ENCODE peak calls at places on chromosomes 7 and 10, in four cellular contexts. B is tibial nerve, I is dorsolateral prefrontal cortex, C is cardiac muscle cell. K is an unnamed sample. For H3K27me3, the result is how much of the 10 kb centered on the place peaks cover.

GRCh38 chr7:106957766-106958165 is 86.7 kb upstream of the PRKAR2B start:
- DNase-seq in B (no peak), I (no peak), C (no peak), K (no peak)

GRCh38 chr10:64036996-64037666 is 515.9 kb downstream of the REEP3 start:
- DNase-seq in B (no peak), I (peak), C (no peak), K (no peak)

GRCh38 chr7:156576216-156577063 is 64.1 kb upstream of the RNF32 start:
- DNase-seq in B (no peak), I (no peak), C (no peak), K (no peak)

GRCh38 chr10:119725550-119726290 is at the start of gene INPP5F:
- DNase-seq in B (peak), I (peak), C (peak), K (peak)

GRCh38 chr10:26557641-26558014 is 119.5 kb downstream of the APBB1IP start:
- DNase-seq in B (no peak), I (no peak), C (peak), K (no peak)

GRCh38 chr7:55019691-55020480 is 1.1 kb downstream of the EGFR start:
- DNase-seq in B (no peak), I (no peak), C (no peak), K (no peak)

GRCh38 chr10:69087600-69088470 is at the start of gene SRGN:
- DNase-seq in B (peak), I (no peak), C (peak), K (peak)

GRCh38 chr10:110863361-110863760 is 8.4 kb upstream of the PDCD4 start:
- DNase-seq in B (no peak), I (no peak), C (no peak), K (no peak)

GRCh38 chr7:7968544-7969305 is at the start of gene GLCCI1:
- DNase-seq in B (peak), I (peak), C (peak), K (peak)

GRCh38 chr10:83078160-83078559 is 1061.1 kb upstream of the GHITM start:
- DNase-seq in B (no peak), I (no peak), C (peak), K (no peak)

GRCh38 chr10:16732376-16732775 is 84.8 kb downstream of the RSU1 start:
- DNase-seq in B (no peak), I (no peak), C (no peak), K (no peak)

GRCh38 chr7:129017933-129018538 is 36.9 kb downstream of the TNPO3 start:
- DNase-seq in B (no peak), I (no peak), C (no peak), K (no peak)

GRCh38 chr7:27576360-27576944 is 86.2 kb downstream of the HIBADH start:
- DNase-seq in B (no peak), I (no peak), C (peak), K (no peak)

GRCh38 chr10:124703778-124704427 is 40.3 kb downstream of the FAM53B start:
- DNase-seq in B (peak), I (peak), C (peak), K (no peak)

GRCh38 chr7:53315986-53316385 is 280.6 kb downstream of the POM121L12 start:
- DNase-seq in B (no peak), I (peak), C (no peak), K (no peak)

GRCh38 chr7:30800785-30801252 is 29.6 kb downstream of the MINDY4 start:
- DNase-seq in B (no peak), I (peak), C (peak), K (no peak)

GRCh38 chr7:131505636-131506557 is 50.5 kb downstream of the PODXL start:
- DNase-seq in B (no peak), I (no peak), C (no peak), K (no peak)

GRCh38 chr10:70115948-70116682 is 16.5 kb downstream of the AIFM2 start:
- DNase-seq in B (no peak), I (peak), C (peak), K (peak)

GRCh38 chr7:95840953-95841950 is 68.9 kb downstream of the DYNC1I1 start:
- DNase-seq in B (no peak), I (no peak), C (no peak), K (no peak)

DNA sequence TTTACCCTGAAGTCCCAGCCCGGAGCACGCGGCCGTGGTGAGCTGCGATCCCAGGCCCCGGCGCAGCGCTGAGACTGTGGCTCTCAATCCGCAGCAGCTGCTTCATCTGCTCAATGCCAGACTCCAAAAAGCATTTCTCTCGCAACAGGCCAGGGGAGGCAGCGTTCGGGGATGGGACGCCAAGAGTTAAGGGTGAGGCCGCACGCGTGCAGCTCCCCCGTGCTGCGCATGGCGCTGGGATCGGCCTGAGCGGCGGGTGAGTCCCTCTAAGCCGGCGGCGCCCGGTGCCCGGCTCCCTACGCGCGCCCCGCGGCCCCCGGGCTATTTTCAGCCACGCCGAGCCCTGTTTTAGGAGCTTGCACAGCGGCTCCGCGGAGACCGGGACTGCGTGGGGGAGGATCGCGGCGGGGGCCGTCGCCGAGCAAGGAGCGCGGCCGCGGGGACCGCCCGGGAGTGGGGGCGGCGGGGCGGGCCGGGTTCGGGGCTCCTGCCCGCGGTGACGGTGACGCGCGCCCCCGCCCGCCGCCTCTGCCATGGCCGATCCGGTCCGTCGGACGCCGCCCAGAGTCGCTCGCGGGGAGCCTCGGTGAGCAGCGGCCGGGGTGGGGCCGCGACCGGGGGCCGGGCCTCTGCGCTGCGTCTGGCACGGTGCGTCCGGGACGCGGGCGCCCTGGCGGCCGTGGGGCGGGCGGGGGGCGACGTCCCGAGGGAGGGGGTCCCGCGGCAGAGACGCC is 29.4 kb upstream of the JAKMIP3 start:
- DNase-seq in B (no peak), I (peak), C (peak), K (no peak)
- H3K27me3 ChIP-seq in B (under half), I (under half), C (half or more), K (under half)

GRCh38 chr7:155496267-155497005 is 38.5 kb downstream of the EN2 start:
- DNase-seq in B (no peak), I (no peak), C (no peak), K (no peak)

GRCh38 chr7:155494551-155494950 is 36.6 kb downstream of the EN2 start:
- DNase-seq in B (no peak), I (no peak), C (no peak), K (no peak)

GRCh38 chr7:155495440-155496248 is 37.7 kb downstream of the EN2 start:
- DNase-seq in B (no peak), I (no peak), C (no peak), K (no peak)

GRCh38 chr7:155491812-155492211 is 33.9 kb downstream of the EN2 start:
- DNase-seq in B (no peak), I (no peak), C (no peak), K (no peak)

DNA sequence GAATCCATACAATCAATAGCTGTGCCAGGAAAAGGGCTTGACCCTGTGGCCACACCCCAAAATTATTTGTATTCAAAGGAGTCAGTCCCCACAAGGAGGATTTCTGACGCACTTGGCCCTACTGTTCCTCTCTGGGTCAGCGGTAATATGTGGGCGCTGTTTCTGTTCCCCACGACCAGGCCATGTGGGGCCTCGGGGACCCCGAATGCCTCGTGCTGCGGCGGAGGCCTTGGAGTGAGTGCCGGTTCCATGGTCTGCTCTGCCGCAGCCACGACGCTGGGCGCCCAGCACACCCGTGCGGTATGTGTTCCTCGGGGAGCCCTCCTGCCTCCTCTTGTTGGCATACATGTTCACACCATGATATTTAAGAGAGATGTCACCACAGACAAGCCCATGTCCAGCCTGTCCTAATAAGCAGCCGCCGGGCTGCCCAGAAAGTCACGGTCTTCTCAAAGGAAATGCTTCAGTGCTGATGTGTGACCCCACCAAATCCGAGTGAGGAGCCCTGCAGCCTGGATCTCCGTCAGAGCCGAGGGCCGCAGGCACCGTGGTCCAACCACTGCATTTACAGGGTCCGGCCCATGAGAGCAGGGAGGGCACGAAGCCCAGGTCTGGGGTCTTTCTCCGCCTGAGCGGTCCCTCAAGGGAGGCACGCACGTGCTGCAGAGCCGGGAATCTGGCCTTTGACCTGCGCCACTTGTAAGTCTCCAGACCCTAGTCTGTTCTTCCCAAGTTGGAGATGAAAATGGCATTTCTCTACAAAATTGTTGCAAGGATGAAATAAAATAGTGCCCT is 36.0 kb downstream of the EN2 start:
- DNase-seq in B (no peak), I (no peak), C (no peak), K (no peak)
- H3K27me3 ChIP-seq in B (under half), I (under half), C (half or more), K (under half)

GRCh38 chr10:75079436-75080083 is 31.9 kb upstream of the SAMD8 start:
- DNase-seq in B (no peak), I (no peak), C (no peak), K (no peak)
- H3K27me3 ChIP-seq in B (under half), I (under half), C (half or more), K (under half)

GRCh38 chr10:58967551-58968418 is 208.7 kb upstream of the PHYHIPL start:
- DNase-seq in B (no peak), I (peak), C (no peak), K (no peak)

GRCh38 chr10:58969578-58969977 is 206.9 kb upstream of the PHYHIPL start:
- DNase-seq in B (no peak), I (no peak), C (peak), K (no peak)

GRCh38 chr10:58963101-58963534 is 213.3 kb upstream of the PHYHIPL start:
- DNase-seq in B (no peak), I (no peak), C (no peak), K (no peak)

GRCh38 chr10:58965855-58966254 is 210.6 kb upstream of the PHYHIPL start:
- DNase-seq in B (no peak), I (no peak), C (no peak), K (no peak)

GRCh38 chr10:58963723-58964124 is 212.7 kb upstream of the PHYHIPL start:
- DNase-seq in B (no peak), I (peak), C (no peak), K (no peak)
- H3K27me3 ChIP-seq in B (under half), I (under half), C (under half), K (under half)

GRCh38 chr7:158541330-158542010 is 46.2 kb downstream of the PTPRN2 start:
- DNase-seq in B (no peak), I (peak), C (no peak), K (no peak)

GRCh38 chr7:158538156-158538946 is 49.3 kb downstream of the PTPRN2 start:
- DNase-seq in B (no peak), I (no peak), C (no peak), K (no peak)

GRCh38 chr7:158536871-158537865 is 50.5 kb downstream of the PTPRN2 start:
- DNase-seq in B (no peak), I (no peak), C (no peak), K (no peak)

GRCh38 chr7:158542651-158543400 is 44.8 kb downstream of the PTPRN2 start:
- DNase-seq in B (no peak), I (no peak), C (no peak), K (no peak)

GRCh38 chr7:158539711-158540146 is 47.9 kb downstream of the PTPRN2 start:
- DNase-seq in B (no peak), I (no peak), C (no peak), K (no peak)
- H3K27me3 ChIP-seq in B (under half), I (under half), C (under half), K (under half)